ENCODE peak calls at places on chromosomes 16 and 17, in six cellular contexts. J is stimulated activated naive CD8-positive, alpha-beta T cell treated with anti-CD3 and anti-CD28 coated beads, Interleukin-15, Interleukin-2, amounts not matched to agents 100 U/mL and 50 U/mL, for 24 hours; D is stimulated activated naive B cell treated with anti-CD40 and anti-IgM and Interleukin-4, amounts not matched to agents 10 μg/mL and 1 μg/mL and 100 μg/mL, for 72 hours; R is stimulated activated CD4-positive, alpha-beta T cell treated with anti-CD3 and anti-CD28 coated beads, TNF-alpha, amount 100 ng/mL, for 48 hours; X is GM10248; H is stimulated activated CD8-positive, alpha-beta memory T cell treated with anti-CD3 and anti-CD28 coated beads, Interleukin-4, amount 100 ng/mL, for 1 hour. G is an unnamed sample.

GRCh38 chr17:8155341-8156173 is 3.4 kb upstream of the PER1 start:
- DNase-seq in D (no peak), R (no peak), H (no peak), X (no peak), J (no peak), G (no peak)

GRCh38 chr16:5982979-5983378 is 885.4 kb upstream of the EEF2KMT start:
- DNase-seq in R (no peak), D (no peak), X (no peak), H (no peak), J (no peak), G (no peak)

GRCh38 chr16:1042776-1043349 is 29.7 kb upstream of the SSTR5 start:
- DNase-seq in X (no peak), J (no peak), H (no peak), D (no peak), R (no peak), G (no peak)

GRCh38 chr16:87954361-87954760 is 3.1 kb downstream of the BANP start:
- DNase-seq in R (no peak), H (no peak), J (no peak), D (no peak), X (no peak), G (no peak)

GRCh38 chr17:21283482-21284318 is 811 bp upstream of the MAP2K3 start:
- DNase-seq in R (no peak), X (no peak), H (no peak), J (peak), D (peak), G (no peak)

GRCh38 chr16:85148959-85149358 is 36.7 kb upstream of the CIBAR2 start:
- DNase-seq in H (no peak), J (no peak), R (no peak), X (no peak), D (no peak), G (no peak)

GRCh38 chr17:74010903-74011302 is 192.6 kb upstream of the RPL38 start:
- DNase-seq in D (no peak), H (no peak), J (no peak), R (no peak), X (no peak), G (no peak)

GRCh38 chr17:80465316-80465974 is 11.0 kb downstream of the NPTX1 start:
- DNase-seq in D (no peak), J (no peak), R (no peak), X (no peak), H (no peak), G (no peak)

GRCh38 chr16:23950898-23951297 is 115.1 kb downstream of the PRKCB start:
- DNase-seq in J (peak), R (no peak), D (no peak), H (no peak), X (no peak), G (no peak)

GRCh38 chr17:79801156-79802038 is 4.5 kb upstream of the CBX8 start:
- DNase-seq in H (no peak), R (no peak), X (no peak), J (no peak), D (no peak), G (no peak)

GRCh38 chr17:75996665-75997590 is 3.7 kb upstream of the CDK3 start:
- DNase-seq in J (peak), H (no peak), D (peak), R (no peak), X (peak), G (peak)

GRCh38 chr17:18117533-18117932 is 9.0 kb downstream of the MYO15A start:
- DNase-seq in R (no peak), X (no peak), H (no peak), J (no peak), D (no peak), G (no peak)

GRCh38 chr16:23318639-23319038 is 16.5 kb downstream of the SCNN1B start:
- DNase-seq in J (no peak), R (no peak), X (no peak), H (no peak), D (no peak), G (no peak)

GRCh38 chr16:84571010-84571409 is 46.9 kb downstream of the COTL1 start:
- DNase-seq in J (no peak), R (no peak), D (no peak), X (no peak), H (no peak), G (no peak)

GRCh38 chr16:27847030-27847550 is 216.4 kb downstream of the GSG1L start:
- DNase-seq in R (no peak), J (no peak), D (no peak), X (no peak), H (no peak), G (no peak)

G was measured in GM12891.